ENCODE peak calls at places on chromosomes 6 and 20, in eight cellular contexts. One of them, this sample, is unnamed.
A peak's percentile ranks its signal among the peaks of the same experiment; 100 is the strongest.

GRCh38 chr20:32440069-32440757 is 82.1 kb downstream of the ASXL1 start:
- DNase-seq in testis: no peak
- DNase-seq in neuronal stem cell: no peak
- DNase-seq in effector memory CD4-positive, alpha-beta T cell: no peak
- DNase-seq in psoas muscle: no peak
- DNase-seq in breast epithelium: no peak
- DNase-seq in transverse colon: peak; percentile 3
- DNase-seq in endodermal cell: peak; percentile 29
- DNase-seq in this sample: no peak

GRCh38 chr6:36350681-36351091 is 14.0 kb upstream of the BNIP5 start:
- DNase-seq in transverse colon: no peak
- DNase-seq in neuronal stem cell: no peak
- DNase-seq in psoas muscle: no peak
- DNase-seq in endodermal cell: peak; percentile 29
- DNase-seq in effector memory CD4-positive, alpha-beta T cell: no peak
- DNase-seq in breast epithelium: no peak
- DNase-seq in testis: peak; percentile 85
- DNase-seq in this sample: no peak

GRCh38 chr6:51349866-51350265 is 531.2 kb downstream of the TFAP2B start:
- DNase-seq in endodermal cell: no peak
- DNase-seq in breast epithelium: no peak
- DNase-seq in testis: peak; percentile 34
- DNase-seq in effector memory CD4-positive, alpha-beta T cell: no peak
- DNase-seq in neuronal stem cell: no peak
- DNase-seq in transverse colon: peak; percentile 8
- DNase-seq in psoas muscle: no peak
- DNase-seq in this sample: no peak

GRCh38 chr6:5146396-5146795 is 61.3 kb downstream of the PPP1R3G start:
- DNase-seq in transverse colon: no peak
- DNase-seq in effector memory CD4-positive, alpha-beta T cell: no peak
- DNase-seq in psoas muscle: no peak
- DNase-seq in neuronal stem cell: no peak
- DNase-seq in testis: no peak
- DNase-seq in breast epithelium: no peak
- DNase-seq in endodermal cell: no peak
- DNase-seq in this sample: no peak

GRCh38 chr6:169058634-169059033 is 195.0 kb downstream of the THBS2 start:
- DNase-seq in transverse colon: no peak
- DNase-seq in psoas muscle: no peak
- DNase-seq in neuronal stem cell: no peak
- DNase-seq in effector memory CD4-positive, alpha-beta T cell: no peak
- DNase-seq in endodermal cell: no peak
- DNase-seq in breast epithelium: no peak
- DNase-seq in testis: no peak
- DNase-seq in this sample: no peak

GRCh38 chr6:2764610-2765165 is 505 bp upstream of the WRNIP1 start:
- DNase-seq in neuronal stem cell: no peak
- DNase-seq in psoas muscle: peak; percentile 40
- DNase-seq in endodermal cell: no peak
- DNase-seq in breast epithelium: no peak
- DNase-seq in transverse colon: peak; percentile 56
- DNase-seq in testis: peak; percentile 78
- DNase-seq in effector memory CD4-positive, alpha-beta T cell: peak; percentile 59
- DNase-seq in this sample: peak; percentile 44

GRCh38 chr6:147448775-147449174 is 59.7 kb upstream of the SAMD5 start:
- DNase-seq in psoas muscle: no peak
- DNase-seq in breast epithelium: no peak
- DNase-seq in effector memory CD4-positive, alpha-beta T cell: no peak
- DNase-seq in transverse colon: no peak
- DNase-seq in endodermal cell: peak; percentile 63
- DNase-seq in neuronal stem cell: no peak
- DNase-seq in testis: no peak
- DNase-seq in this sample: no peak

GRCh38 chr6:150290429-150290828 is 78.4 kb upstream of the IYD start:
- DNase-seq in endodermal cell: no peak
- DNase-seq in psoas muscle: no peak
- DNase-seq in breast epithelium: no peak
- DNase-seq in transverse colon: no peak
- DNase-seq in effector memory CD4-positive, alpha-beta T cell: no peak
- DNase-seq in testis: no peak
- DNase-seq in neuronal stem cell: no peak
- DNase-seq in this sample: peak; percentile 90

GRCh38 chr20:44730441-44730840 is 15.2 kb upstream of the KCNK15 start:
- DNase-seq in endodermal cell: no peak
- DNase-seq in breast epithelium: no peak
- DNase-seq in testis: no peak
- DNase-seq in effector memory CD4-positive, alpha-beta T cell: no peak
- DNase-seq in transverse colon: no peak
- DNase-seq in neuronal stem cell: no peak
- DNase-seq in psoas muscle: no peak
- DNase-seq in this sample: no peak

GRCh38 chr20:15380770-15381169 is 1043.4 kb upstream of the FLRT3 start:
- DNase-seq in testis: no peak
- DNase-seq in psoas muscle: no peak
- DNase-seq in effector memory CD4-positive, alpha-beta T cell: no peak
- DNase-seq in endodermal cell: no peak
- DNase-seq in breast epithelium: no peak
- DNase-seq in transverse colon: no peak
- DNase-seq in neuronal stem cell: no peak
- DNase-seq in this sample: no peak

GRCh38 chr20:8740265-8740664 is 328.6 kb upstream of the PLCB4 start:
- DNase-seq in testis: no peak
- DNase-seq in endodermal cell: no peak
- DNase-seq in psoas muscle: no peak
- DNase-seq in transverse colon: no peak
- DNase-seq in breast epithelium: no peak
- DNase-seq in effector memory CD4-positive, alpha-beta T cell: no peak
- DNase-seq in neuronal stem cell: no peak
- DNase-seq in this sample: no peak

GRCh38 chr6:97422171-97422570 is 139.2 kb upstream of the MMS22L start:
- DNase-seq in psoas muscle: no peak
- DNase-seq in effector memory CD4-positive, alpha-beta T cell: no peak
- DNase-seq in endodermal cell: peak; percentile 50
- DNase-seq in breast epithelium: no peak
- DNase-seq in transverse colon: no peak
- DNase-seq in testis: no peak
- DNase-seq in neuronal stem cell: no peak
- DNase-seq in this sample: no peak

GRCh38 chr6:51675020-51675419 is 412.4 kb downstream of the PKHD1 start:
- DNase-seq in breast epithelium: no peak
- DNase-seq in transverse colon: no peak
- DNase-seq in neuronal stem cell: no peak
- DNase-seq in psoas muscle: no peak
- DNase-seq in effector memory CD4-positive, alpha-beta T cell: no peak
- DNase-seq in endodermal cell: no peak
- DNase-seq in testis: no peak
- DNase-seq in this sample: no peak

GRCh38 chr6:110352603-110353303 is 5.4 kb downstream of the METTL24 start:
- DNase-seq in testis: no peak
- DNase-seq in effector memory CD4-positive, alpha-beta T cell: no peak
- DNase-seq in transverse colon: no peak
- DNase-seq in endodermal cell: no peak
- DNase-seq in psoas muscle: no peak
- DNase-seq in breast epithelium: no peak
- DNase-seq in neuronal stem cell: no peak
- DNase-seq in this sample: peak; percentile 6

GRCh38 chr6:110355031-110355430 is 3.1 kb downstream of the METTL24 start:
- DNase-seq in psoas muscle: no peak
- DNase-seq in neuronal stem cell: peak; percentile 48
- DNase-seq in testis: no peak
- DNase-seq in effector memory CD4-positive, alpha-beta T cell: no peak
- DNase-seq in endodermal cell: no peak
- DNase-seq in transverse colon: no peak
- DNase-seq in breast epithelium: no peak
- DNase-seq in this sample: no peak

GRCh38 chr6:110353420-110353819 is 4.7 kb downstream of the METTL24 start:
- DNase-seq in psoas muscle: no peak
- DNase-seq in effector memory CD4-positive, alpha-beta T cell: no peak
- DNase-seq in breast epithelium: no peak
- DNase-seq in endodermal cell: no peak
- DNase-seq in testis: no peak
- DNase-seq in transverse colon: no peak
- DNase-seq in neuronal stem cell: no peak
- DNase-seq in this sample: no peak

GRCh38 chr6:110348956-110349565 is 9.1 kb downstream of the METTL24 start:
- DNase-seq in endodermal cell: no peak
- DNase-seq in testis: no peak
- DNase-seq in neuronal stem cell: no peak
- DNase-seq in effector memory CD4-positive, alpha-beta T cell: no peak
- DNase-seq in psoas muscle: no peak
- DNase-seq in transverse colon: no peak
- DNase-seq in breast epithelium: no peak
- DNase-seq in this sample: no peak

DNA sequence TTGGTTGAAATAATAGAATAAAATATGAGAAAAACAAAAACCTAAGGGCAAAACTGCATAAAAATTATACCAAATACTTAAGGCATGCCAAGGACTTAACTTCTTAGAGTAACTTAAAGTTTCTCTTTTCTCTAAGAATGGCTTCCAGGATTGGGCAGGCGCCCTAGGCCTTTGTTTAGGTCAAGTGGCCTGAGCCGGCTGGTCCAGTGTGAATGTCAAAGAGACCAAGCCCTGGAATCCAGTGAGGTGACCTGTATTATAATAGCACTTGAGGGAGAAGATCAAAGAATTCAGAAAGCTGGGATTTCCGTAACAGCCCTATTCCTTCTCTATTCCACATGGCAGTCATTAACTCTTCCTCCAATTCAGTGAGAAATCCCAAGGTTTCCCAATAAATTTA is 6.6 kb downstream of the METTL24 start:
- DNase-seq in transverse colon: no peak
- DNase-seq in psoas muscle: no peak
- DNase-seq in effector memory CD4-positive, alpha-beta T cell: no peak
- DNase-seq in breast epithelium: no peak
- DNase-seq in neuronal stem cell: no peak
- DNase-seq in testis: no peak
- DNase-seq in endodermal cell: no peak
- DNase-seq in this sample: peak; percentile 28
- H3K4me1 ChIP-seq in transverse colon: peaks cover 5% of the 10 kb centered on the region
- H3K4me1 ChIP-seq in psoas muscle: no peaks in the 10 kb centered on the region
- H3K4me1 ChIP-seq in effector memory CD4-positive, alpha-beta T cell: no peaks in the 10 kb centered on the region
- H3K4me1 ChIP-seq in breast epithelium: no peaks in the 10 kb centered on the region
- H3K4me1 ChIP-seq in neuronal stem cell: peaks cover 52% of the 10 kb centered on the region
- H3K4me1 ChIP-seq in testis: peaks cover 3% of the 10 kb centered on the region
- H3K4me1 ChIP-seq in endodermal cell: peaks cover 6% of the 10 kb centered on the region
- H3K4me1 ChIP-seq in this sample: peaks cover 6% of the 10 kb centered on the region

GRCh38 chr20:40689100-40689942 is at the start of gene MAFB:
- DNase-seq in transverse colon: peak; percentile 80
- DNase-seq in neuronal stem cell: peak; percentile 91
- DNase-seq in breast epithelium: peak; percentile 95
- DNase-seq in testis: peak; percentile 91
- DNase-seq in effector memory CD4-positive, alpha-beta T cell: no peak
- DNase-seq in psoas muscle: peak; percentile 94
- DNase-seq in endodermal cell: peak; percentile 95
- DNase-seq in this sample: peak; percentile 95

GRCh38 chr20:40690836-40691565 is 2.0 kb upstream of the MAFB start:
- DNase-seq in effector memory CD4-positive, alpha-beta T cell: no peak
- DNase-seq in breast epithelium: no peak
- DNase-seq in neuronal stem cell: no peak
- DNase-seq in testis: no peak
- DNase-seq in psoas muscle: no peak
- DNase-seq in transverse colon: no peak
- DNase-seq in endodermal cell: peak; percentile 65
- DNase-seq in this sample: no peak

GRCh38 chr20:40692240-40693011 is 3.4 kb upstream of the MAFB start:
- DNase-seq in transverse colon: no peak
- DNase-seq in effector memory CD4-positive, alpha-beta T cell: no peak
- DNase-seq in breast epithelium: no peak
- DNase-seq in psoas muscle: no peak
- DNase-seq in neuronal stem cell: no peak
- DNase-seq in testis: no peak
- DNase-seq in endodermal cell: peak; percentile 70
- DNase-seq in this sample: no peak

GRCh38 chr20:40689943-40690835 is 1.2 kb upstream of the MAFB start:
- DNase-seq in breast epithelium: peak; percentile 93
- DNase-seq in psoas muscle: peak; percentile 89
- DNase-seq in neuronal stem cell: peak; percentile 90
- DNase-seq in transverse colon: peak; percentile 83
- DNase-seq in endodermal cell: peak; percentile 98
- DNase-seq in testis: peak; percentile 94
- DNase-seq in effector memory CD4-positive, alpha-beta T cell: no peak
- DNase-seq in this sample: peak; percentile 94

GRCh38 chr20:40691566-40692239 is 2.7 kb upstream of the MAFB start:
- DNase-seq in transverse colon: no peak
- DNase-seq in psoas muscle: no peak
- DNase-seq in endodermal cell: peak; percentile 56
- DNase-seq in testis: no peak
- DNase-seq in effector memory CD4-positive, alpha-beta T cell: no peak
- DNase-seq in breast epithelium: no peak
- DNase-seq in neuronal stem cell: no peak
- DNase-seq in this sample: no peak
- H3K4me3 ChIP-seq in transverse colon: no peak overlapping the region
- H3K4me3 ChIP-seq in psoas muscle: no peak overlapping the region
- H3K4me3 ChIP-seq in endodermal cell: peak overlapping the region; percentile 82
- H3K4me3 ChIP-seq in testis: no peak overlapping the region
- H3K4me3 ChIP-seq in effector memory CD4-positive, alpha-beta T cell: no peak overlapping the region
- H3K4me3 ChIP-seq in breast epithelium: no peak overlapping the region
- H3K4me3 ChIP-seq in neuronal stem cell: no peak overlapping the region
- H3K4me3 ChIP-seq in this sample: no peak overlapping the region

GRCh38 chr20:50037123-50037522 is 54.3 kb downstream of the SNAI1 start:
- DNase-seq in breast epithelium: no peak
- DNase-seq in psoas muscle: no peak
- DNase-seq in endodermal cell: no peak
- DNase-seq in effector memory CD4-positive, alpha-beta T cell: no peak
- DNase-seq in testis: no peak
- DNase-seq in transverse colon: no peak
- DNase-seq in neuronal stem cell: no peak
- DNase-seq in this sample: no peak
- H3K4me1 ChIP-seq in breast epithelium: no peaks in the 10 kb centered on the region
- H3K4me1 ChIP-seq in psoas muscle: no peaks in the 10 kb centered on the region
- H3K4me1 ChIP-seq in endodermal cell: peaks cover 11% of the 10 kb centered on the region
- H3K4me1 ChIP-seq in effector memory CD4-positive, alpha-beta T cell: no peaks in the 10 kb centered on the region
- H3K4me1 ChIP-seq in testis: peaks cover 3% of the 10 kb centered on the region
- H3K4me1 ChIP-seq in transverse colon: peaks cover 4% of the 10 kb centered on the region
- H3K4me1 ChIP-seq in neuronal stem cell: peaks cover 13% of the 10 kb centered on the region
- H3K4me1 ChIP-seq in this sample: no peaks in the 10 kb centered on the region

DNA sequence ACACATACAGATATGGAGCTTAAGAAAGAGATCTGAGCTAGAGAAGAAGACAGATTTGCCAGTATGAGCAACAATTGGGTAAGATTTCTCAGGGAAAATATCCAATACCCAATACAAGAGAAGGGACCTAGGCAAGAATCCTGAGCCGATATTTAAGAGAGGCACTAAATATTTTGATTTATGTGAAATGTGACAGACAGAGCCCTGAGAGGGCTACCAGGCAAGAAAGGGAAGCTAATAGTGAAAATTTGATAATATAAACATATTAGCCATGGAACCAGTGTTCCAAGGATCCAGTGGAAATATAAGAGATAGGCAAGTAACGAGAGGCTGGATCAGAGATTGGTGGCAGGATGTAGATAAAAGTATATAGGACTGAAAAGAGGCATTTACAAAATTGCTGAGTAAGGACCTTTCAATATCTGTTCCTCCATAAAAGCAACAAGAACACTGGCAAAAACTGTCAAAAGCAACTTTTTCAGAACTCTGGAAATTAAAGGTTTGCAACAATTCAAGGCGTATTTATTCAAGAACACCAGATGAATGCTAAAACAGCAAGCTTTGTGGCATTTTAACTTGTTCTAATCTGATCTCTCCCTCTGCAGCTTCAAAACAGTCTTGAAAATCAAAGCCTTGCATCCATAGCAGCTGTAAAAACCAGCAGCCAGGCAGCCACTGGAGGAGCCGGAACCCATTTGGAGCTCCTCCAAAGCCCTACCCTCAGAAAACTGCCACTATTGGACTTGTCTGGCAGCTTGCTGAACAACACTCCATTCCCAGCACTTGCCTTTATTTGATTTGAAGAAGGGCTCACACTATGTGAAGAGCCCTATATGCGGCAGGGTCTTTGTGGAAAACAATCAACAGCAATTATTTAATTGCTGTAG is 58.8 kb downstream of the REV3L start:
- DNase-seq in psoas muscle: no peak
- DNase-seq in neuronal stem cell: no peak
- DNase-seq in breast epithelium: no peak
- DNase-seq in effector memory CD4-positive, alpha-beta T cell: no peak
- DNase-seq in endodermal cell: no peak
- DNase-seq in testis: peak; percentile 66
- DNase-seq in transverse colon: peak; percentile 73
- DNase-seq in this sample: peak; percentile 60
- H3K4me3 ChIP-seq in psoas muscle: no peak overlapping the region
- H3K4me3 ChIP-seq in neuronal stem cell: no peak overlapping the region
- H3K4me3 ChIP-seq in breast epithelium: no peak overlapping the region
- H3K4me3 ChIP-seq in effector memory CD4-positive, alpha-beta T cell: no peak overlapping the region
- H3K4me3 ChIP-seq in endodermal cell: no peak overlapping the region
- H3K4me3 ChIP-seq in testis: no peak overlapping the region
- H3K4me3 ChIP-seq in transverse colon: peak overlapping the region; percentile 16
- H3K4me3 ChIP-seq in this sample: no peak overlapping the region

This sample was measured in thyroid gland.